ENCODE peak calls at places on chromosomes 5 and 9, in four cellular contexts. F, H, U and E are unnamed samples.

GRCh38 chr9:33453999-33454660 is 6.7 kb upstream of the AQP3 start:
- DNase-seq in U (no peak), F (no peak), H (peak), E (no peak)

GRCh38 chr9:86545085-86545484 is 190.9 kb upstream of the TUT7 start:
- DNase-seq in F (no peak), U (no peak), H (no peak), E (no peak)

GRCh38 chr9:130634191-130634768 is 30.1 kb upstream of the PRDM12 start:
- DNase-seq in U (no peak), F (no peak), H (no peak), E (no peak)

GRCh38 chr9:124410321-124410913 is 4.8 kb downstream of the PSMB7 start:
- DNase-seq in U (peak), H (no peak), F (no peak), E (no peak)

GRCh38 chr9:93884808-93885207 is 70.3 kb downstream of the BARX1 start:
- DNase-seq in U (no peak), H (no peak), F (no peak), E (no peak)

GRCh38 chr5:16271851-16272250 is 92.3 kb upstream of the MARCHF11 start:
- DNase-seq in H (no peak), F (no peak), U (no peak), E (no peak)

GRCh38 chr9:113558632-113559502 is 95.3 kb downstream of the RGS3 start:
- DNase-seq in U (no peak), H (no peak), F (peak), E (peak)

GRCh38 chr9:123997665-123998277 is 13.8 kb upstream of the LHX2 start:
- DNase-seq in H (peak), U (no peak), F (peak), E (no peak)

GRCh38 chr5:96256795-96257470 is 176.1 kb downstream of the PCSK1 start:
- DNase-seq in F (peak), H (peak), U (no peak), E (peak)

GRCh38 chr5:145568581-145568980 is 266.6 kb downstream of the PRELID2 start:
- DNase-seq in F (no peak), U (no peak), H (no peak), E (no peak)

GRCh38 chr9:93893899-93894690 is 61.1 kb downstream of the BARX1 start:
- DNase-seq in F (peak), H (no peak), U (no peak), E (no peak)

GRCh38 chr9:120708526-120709224 is 5.6 kb downstream of the MEGF9 start:
- DNase-seq in H (no peak), U (no peak), F (no peak), E (peak)

GRCh38 chr5:66246621-66247020 is 102.5 kb downstream of the SREK1 start:
- DNase-seq in H (no peak), F (no peak), U (peak), E (peak)

GRCh38 chr5:97547999-97548797 is 365.2 kb upstream of the RIOK2 start:
- DNase-seq in F (no peak), H (peak), U (no peak), E (no peak)

GRCh38 chr5:31027726-31028125 is 165.8 kb upstream of the CDH6 start:
- DNase-seq in H (no peak), F (no peak), U (no peak), E (no peak)

GRCh38 chr9:87629094-87629493 is 96.8 kb upstream of the CTSL start:
- DNase-seq in F (no peak), H (no peak), U (no peak), E (no peak)

GRCh38 chr9:37992924-37993349 is 76.1 kb downstream of the SHB start:
- DNase-seq in F (no peak), U (no peak), H (no peak), E (no peak)

GRCh38 chr9:113581865-113582697 is 118.6 kb downstream of the RGS3 start:
- DNase-seq in U (no peak), F (peak), H (peak), E (peak)

GRCh38 chr9:29063031-29063430 is 1489.8 kb upstream of the C9orf72 start:
- DNase-seq in U (no peak), F (no peak), H (no peak), E (no peak)

GRCh38 chr5:65102826-65103673 is 334.3 kb downstream of the CWC27 start:
- DNase-seq in F (peak), U (peak), H (peak), E (no peak)

GRCh38 chr9:68844623-68845612 is 139.9 kb downstream of the PIP5K1B start:
- DNase-seq in U (no peak), H (peak), F (peak), E (no peak)

GRCh38 chr9:36878161-36878560 is 155.9 kb downstream of the PAX5 start:
- DNase-seq in H (no peak), U (no peak), F (no peak), E (no peak)

GRCh38 chr5:154593091-154593490 is 115.1 kb upstream of the HAND1 start:
- DNase-seq in U (no peak), F (no peak), H (no peak), E (peak)

GRCh38 chr5:64229163-64229774 is 63.6 kb downstream of the RNF180 start:
- DNase-seq in H (peak), F (no peak), U (no peak), E (peak)

GRCh38 chr5:149130121-149130931 is 11.0 kb upstream of the ABLIM3 start:
- DNase-seq in F (no peak), U (no peak), H (no peak), E (no peak)
- TF ChIP-seq CTCF in F (no peak), U (peak), H (no peak), E (peak)

GRCh38 chr5:58496488-58496887 is 5.3 kb downstream of the GAPT start:
- DNase-seq in U (no peak), H (no peak), F (no peak), E (no peak)
- TF ChIP-seq CTCF in U (no peak), H (no peak), F (no peak), E (peak)

DNA sequence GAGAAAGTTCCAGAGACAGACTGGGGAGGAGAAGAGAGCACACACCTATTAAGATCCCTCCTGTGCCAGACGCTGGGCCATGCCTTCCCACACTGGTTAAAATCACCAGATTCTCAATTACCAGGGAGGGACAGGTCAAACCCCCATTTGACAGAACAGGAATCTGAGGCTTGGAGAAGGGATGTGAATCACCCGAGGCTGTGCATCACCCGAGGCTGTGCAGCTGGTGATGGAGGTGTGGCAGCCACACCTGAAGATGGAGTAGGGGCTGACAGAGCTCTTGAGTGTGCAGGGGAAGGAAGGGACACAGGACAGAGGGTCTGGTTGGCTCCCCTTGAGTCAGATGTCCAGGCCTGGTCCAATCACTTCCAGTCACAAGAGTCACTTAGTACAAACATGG is 70.6 kb downstream of the LMX1B start:
- DNase-seq in F (no peak), H (no peak), U (no peak), E (no peak)
- TF ChIP-seq CTCF in F (no peak), H (no peak), U (no peak), E (no peak)

DNA sequence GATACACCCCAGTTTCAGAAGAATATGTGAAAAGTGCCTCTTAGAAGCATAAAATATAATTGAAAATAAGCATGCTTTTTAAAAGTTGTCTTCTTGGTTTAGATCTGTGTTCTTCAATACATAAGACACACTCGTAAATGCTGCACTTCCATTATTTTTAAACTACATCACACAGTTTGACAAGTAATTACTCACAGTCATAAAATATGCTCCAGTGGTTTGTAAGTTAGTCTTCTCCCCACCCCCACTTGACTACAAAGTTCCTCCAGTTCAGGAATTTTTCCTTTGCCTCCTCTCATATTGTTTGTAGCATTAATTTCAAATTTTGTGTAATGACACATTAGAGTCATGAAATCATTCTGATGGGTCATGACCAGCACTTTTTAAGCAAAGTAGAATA is 60.3 kb upstream of the PTGER4 start:
- DNase-seq in U (peak), H (no peak), F (no peak), E (peak)
- TF ChIP-seq CTCF in U (no peak), H (no peak), F (no peak), E (no peak)

GRCh38 chr5:8247074-8247473 is 378.1 kb downstream of the MTRR start:
- DNase-seq in U (no peak), F (no peak), H (no peak), E (no peak)

GRCh38 chr5:8241558-8241957 is 372.6 kb downstream of the MTRR start:
- DNase-seq in F (no peak), H (no peak), U (no peak), E (no peak)

GRCh38 chr5:8253376-8253775 is 384.4 kb downstream of the MTRR start:
- DNase-seq in F (no peak), H (no peak), U (no peak), E (no peak)

DNA sequence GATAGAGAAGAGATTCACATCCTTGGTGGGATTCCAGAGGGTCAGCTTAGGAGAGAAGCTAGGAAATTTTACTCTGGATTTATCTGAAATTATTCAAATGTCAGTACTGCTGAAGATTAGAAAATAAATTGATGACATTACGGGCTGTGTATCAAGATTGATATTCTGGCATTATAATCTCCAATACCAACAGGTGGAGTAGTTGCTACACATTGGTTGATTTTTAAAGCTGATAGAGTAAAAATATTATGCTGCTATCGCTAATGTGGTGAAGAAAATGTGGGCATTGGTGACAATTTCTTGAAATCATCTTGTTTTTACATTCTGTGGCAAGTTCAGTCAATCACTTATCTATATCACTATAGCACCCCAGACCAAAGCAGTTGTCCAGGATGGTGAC is 378.5 kb downstream of the MTRR start:
- DNase-seq in F (no peak), U (no peak), H (no peak), E (no peak)
- TF ChIP-seq CTCF in F (no peak), U (peak), H (no peak), E (peak)

GRCh38 chr5:134738963-134739661 is 764 bp downstream of the CAMLG start:
- DNase-seq in F (peak), H (peak), U (peak), E (peak)
- TF ChIP-seq CTCF in F (peak), H (peak), U (peak), E (peak)

DNA sequence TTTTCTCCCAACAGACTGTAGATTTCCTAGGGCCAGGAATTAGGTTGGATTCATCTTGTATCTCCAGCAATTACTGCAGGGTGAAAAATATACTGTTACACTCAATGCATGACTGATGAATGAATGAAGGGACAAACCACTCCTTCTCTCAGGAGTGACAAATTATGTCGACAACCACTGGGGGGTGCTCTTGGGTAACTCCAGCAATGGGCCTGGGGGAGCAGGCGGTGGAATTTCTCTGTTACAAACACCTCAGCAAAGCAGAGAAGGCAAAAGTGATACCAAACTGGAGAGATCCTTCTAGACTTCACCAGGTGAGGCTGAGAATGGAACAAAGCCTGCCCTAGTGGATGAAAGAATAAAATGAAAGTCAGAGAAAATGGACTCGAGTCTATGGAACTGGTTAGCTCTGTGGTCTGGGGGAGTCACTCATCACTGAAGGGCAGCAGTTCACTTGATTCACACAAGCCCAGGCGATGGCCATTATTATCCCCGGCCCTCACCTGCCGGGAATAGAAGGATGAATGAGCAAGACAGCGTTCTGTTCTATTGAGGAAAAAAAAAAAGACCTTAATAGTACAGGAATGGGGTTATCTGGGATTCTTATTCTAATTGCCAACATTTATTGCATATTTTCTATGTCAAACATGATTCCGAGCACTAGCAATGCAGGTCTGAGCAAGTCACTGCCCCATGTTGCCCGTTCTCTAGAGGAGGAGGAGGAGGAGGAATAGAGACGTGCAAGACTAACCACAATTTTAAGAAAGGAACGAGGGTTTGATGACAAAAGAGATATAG is 341.1 kb downstream of the ASTN2 start:
- DNase-seq in F (no peak), U (no peak), H (peak), E (no peak)
- TF ChIP-seq CTCF in F (no peak), U (peak), H (peak), E (peak)

GRCh38 chr5:144467795-144468194 is 297.1 kb downstream of the KCTD16 start:
- DNase-seq in H (no peak), U (no peak), F (no peak), E (peak)
- TF ChIP-seq CTCF in H (no peak), U (peak), F (no peak), E (peak)

GRCh38 chr9:110875275-110875674 is 163.0 kb downstream of the LPAR1 start:
- DNase-seq in F (peak), U (no peak), H (peak), E (no peak)
- TF ChIP-seq CTCF in F (no peak), U (no peak), H (no peak), E (no peak)